ENCODE peak calls at places on chromosomes 1 and 21, in five cellular contexts. Y, D, Q, S and J are unnamed samples.

GRCh38 chr1:201756411-201756810 is 72.5 kb upstream of the IPO9 start:
- DNase-seq in S (no peak), Y (no peak), Q (no peak), D (peak; percentile 70), J (no peak)

GRCh38 chr1:226082959-226083302 is 20.4 kb downstream of the H3-3A start:
- DNase-seq in Y (no peak), S (no peak), D (peak; percentile 56), Q (peak; percentile 76), J (peak; percentile 58)

GRCh38 chr1:211829343-211830054 is 1.1 kb downstream of the LPGAT1 start:
- DNase-seq in Q (peak; percentile 31), D (peak; percentile 17), S (peak; percentile 59), Y (no peak), J (peak; percentile 71)

GRCh38 chr1:72186733-72187307 is 95.5 kb downstream of the NEGR1 start:
- DNase-seq in S (no peak), D (peak; percentile 46), Y (no peak), Q (no peak), J (no peak)

GRCh38 chr1:44812822-44813543 is 4.7 kb downstream of the BTBD19 start:
- DNase-seq in D (no peak), S (peak; percentile 60), Y (no peak), Q (no peak), J (no peak)

GRCh38 chr21:15904389-15904788 is 174.6 kb downstream of the USP25 start:
- DNase-seq in S (no peak), Y (no peak), Q (no peak), D (no peak), J (no peak)

GRCh38 chr21:38955495-38955894 is 149.8 kb downstream of the ETS2 start:
- DNase-seq in D (peak; percentile 42), Q (no peak), S (peak; percentile 65), Y (no peak), J (no peak)

GRCh38 chr21:36700961-36701911 is 2.3 kb downstream of the SIM2 start:
- DNase-seq in Q (peak; percentile 74), Y (no peak), D (no peak), S (no peak), J (peak; percentile 51)

GRCh38 chr1:1779691-1780597 is 1.7 kb upstream of the NADK start:
- DNase-seq in D (peak; percentile 81), Q (peak; percentile 25), Y (no peak), S (peak; percentile 61), J (peak; percentile 91)

GRCh38 chr1:211259596-211260126 is 495 bp downstream of the RCOR3 start:
- DNase-seq in Y (no peak), Q (no peak), D (peak; percentile 68), S (no peak), J (peak; percentile 83)

DNA sequence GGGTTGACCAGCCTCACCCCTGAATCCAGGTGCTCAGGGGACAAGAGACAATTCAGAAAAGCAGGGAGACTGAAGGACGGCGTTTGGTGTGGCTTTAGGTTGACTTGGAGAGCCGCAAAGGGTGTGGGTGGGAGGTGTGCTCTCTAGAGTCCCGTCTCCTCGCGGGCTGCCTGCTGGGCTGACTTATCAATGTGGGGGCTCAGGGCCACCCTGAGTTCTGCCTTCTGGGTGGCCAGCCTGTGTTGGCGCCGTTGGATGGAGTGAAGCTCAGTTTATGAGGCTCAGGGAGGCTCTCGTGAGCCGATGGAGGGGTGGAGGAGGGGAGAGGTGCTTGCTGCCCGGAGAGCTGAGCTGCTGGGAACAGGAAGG is 13.0 kb downstream of the GPR137B start:
- DNase-seq in D (no peak), Q (no peak), S (no peak), Y (no peak), J (no peak)
- H3K4me1 ChIP-seq in D (no peaks in the 10 kb centered on the region), Q (no peaks in the 10 kb centered on the region), S (no peaks in the 10 kb centered on the region), Y (no peaks in the 10 kb centered on the region), J (no peaks in the 10 kb centered on the region)

GRCh38 chr1:21229246-21230000 is 52.7 kb upstream of the EIF4G3 start:
- DNase-seq in S (no peak), Q (no peak), D (peak; percentile 69), Y (no peak), J (no peak)

GRCh38 chr1:21236178-21236577 is 54.1 kb downstream of the ECE1 start:
- DNase-seq in Y (no peak), Q (no peak), D (no peak), S (no peak), J (no peak)

GRCh38 chr1:21234779-21235178 is 55.5 kb downstream of the ECE1 start:
- DNase-seq in S (no peak), D (no peak), Q (no peak), Y (no peak), J (no peak)

GRCh38 chr1:21232044-21232443 is 55.3 kb upstream of the EIF4G3 start:
- DNase-seq in Q (peak; percentile 77), S (no peak), Y (peak; percentile 26), D (peak; percentile 77), J (peak; percentile 73)

DNA sequence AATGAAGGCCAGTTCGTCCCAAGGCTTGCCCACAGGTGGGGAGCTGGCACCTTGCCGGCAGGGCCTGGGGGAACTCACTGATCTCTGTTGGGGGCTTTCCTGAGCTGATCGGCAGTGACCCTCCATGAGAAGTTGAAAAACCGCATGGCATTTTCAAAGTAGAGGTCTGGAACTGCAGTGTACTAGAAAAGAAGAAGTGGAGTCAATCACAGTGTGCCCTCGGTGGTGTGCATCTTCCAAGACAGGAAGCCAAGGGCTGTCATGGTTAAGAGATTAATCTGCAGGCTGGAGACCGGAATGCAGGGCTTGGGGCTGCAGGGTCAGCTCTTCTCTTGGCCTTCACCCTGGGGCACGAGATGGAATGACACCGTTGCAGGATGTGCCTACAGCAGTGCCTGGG is 56.8 kb downstream of the ECE1 start:
- DNase-seq in Q (no peak), D (no peak), Y (no peak), S (no peak), J (no peak)
- H3K9me3 ChIP-seq in Q (no peaks in the 10 kb centered on the region), D (no peaks in the 10 kb centered on the region), Y (no peaks in the 10 kb centered on the region), S (no peaks in the 10 kb centered on the region), J (no peaks in the 10 kb centered on the region)

DNA sequence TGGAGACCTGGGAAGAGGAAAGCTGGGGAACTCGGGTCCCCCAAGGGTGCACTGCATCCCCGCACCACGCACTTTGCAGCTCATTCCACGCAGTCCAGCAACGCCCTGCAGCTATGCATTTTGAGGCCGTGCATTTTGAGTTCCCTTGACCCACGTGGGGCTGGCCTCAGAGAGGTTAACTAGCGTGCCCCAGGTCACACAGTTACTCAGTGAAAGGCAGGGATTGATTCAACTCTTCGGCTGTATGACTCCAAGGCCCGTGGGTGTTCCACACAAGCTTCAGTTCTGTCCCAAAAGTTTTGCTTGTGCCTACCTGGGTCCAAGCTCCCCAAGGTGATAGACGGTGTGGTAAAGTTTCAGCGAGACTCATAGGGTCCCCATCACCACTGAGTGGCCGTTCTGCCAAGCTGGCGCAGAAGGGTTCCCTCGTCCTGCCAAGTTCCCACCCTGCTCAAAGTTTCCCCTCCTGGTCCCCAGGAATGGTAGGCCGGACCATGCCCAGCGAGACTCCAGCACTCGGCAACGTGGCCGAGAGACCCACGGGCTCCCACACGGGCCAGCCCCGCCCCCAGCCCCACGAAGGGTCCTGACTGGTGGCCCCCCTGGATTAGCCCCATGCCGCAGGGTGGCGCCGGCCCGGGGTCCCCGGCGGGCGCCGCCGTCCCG is 611 bp downstream of the HSPG2 start:
- DNase-seq in S (no peak), Q (peak; percentile 39), D (no peak), Y (no peak), J (peak; percentile 35)
- H3K4me1 ChIP-seq in S (peaks cover 70% of the 10 kb centered on the region), Q (peaks cover 61% of the 10 kb centered on the region), D (peaks cover 66% of the 10 kb centered on the region), Y (peaks cover 88% of the 10 kb centered on the region), J (peaks cover 15% of the 10 kb centered on the region)

DNA sequence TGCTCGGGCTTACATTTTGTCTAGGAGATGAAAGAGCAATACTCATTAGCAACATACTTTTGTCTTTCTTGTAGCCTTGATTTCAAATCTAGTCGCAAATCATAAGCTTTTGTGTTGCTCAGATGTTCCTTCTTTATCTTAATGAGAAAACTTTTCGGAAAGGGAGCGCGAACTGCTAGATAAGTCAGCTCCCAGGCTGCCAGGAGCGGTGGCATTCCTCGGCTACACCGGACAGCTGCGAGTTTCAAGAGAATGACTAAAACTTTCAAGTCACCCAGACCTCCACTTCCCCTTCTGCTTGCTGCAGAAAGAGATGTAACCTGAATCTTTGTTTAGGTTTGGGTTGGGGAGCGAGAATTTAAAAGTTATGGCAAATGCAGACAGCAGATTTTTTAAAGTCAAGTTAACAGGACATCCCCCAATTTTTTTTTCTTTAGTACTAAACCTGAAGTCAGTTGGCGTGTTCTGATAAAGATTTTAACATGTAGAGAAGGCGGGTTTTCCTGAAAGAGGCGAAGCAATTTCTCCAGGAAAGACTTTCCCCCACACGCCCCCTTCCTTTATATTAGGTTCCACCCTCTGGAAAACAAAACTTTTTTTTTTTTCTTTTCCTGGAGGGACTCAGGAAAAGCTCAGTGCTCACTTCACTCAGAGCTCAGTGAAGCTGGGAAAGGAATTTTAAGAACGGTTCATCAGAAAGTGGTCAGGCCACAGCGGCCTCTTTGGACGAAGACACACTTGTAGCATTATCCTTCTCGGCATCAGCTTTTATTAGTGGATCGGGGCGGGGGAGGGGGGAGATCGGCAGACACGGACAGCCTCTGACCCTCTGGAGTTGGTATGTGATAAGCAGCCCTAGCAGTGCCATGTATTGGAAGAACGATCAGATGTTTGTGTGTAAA is at the start of gene LHX8:
- DNase-seq in S (no peak), D (no peak), Y (no peak), Q (peak; percentile 80), J (no peak)
- H3K9me3 ChIP-seq in S (no peaks in the 10 kb centered on the region), D (no peaks in the 10 kb centered on the region), Y (no peaks in the 10 kb centered on the region), Q (no peaks in the 10 kb centered on the region), J (no peaks in the 10 kb centered on the region)

GRCh38 chr1:178282949-178283367 is 189.1 kb downstream of the RASAL2 start:
- DNase-seq in D (peak; percentile 81), Q (no peak), Y (peak; percentile 26), S (no peak), J (no peak)

GRCh38 chr1:178278135-178278534 is 184.2 kb downstream of the RASAL2 start:
- DNase-seq in D (no peak), Y (no peak), Q (no peak), S (no peak), J (no peak)

GRCh38 chr1:178283409-178283808 is 189.5 kb downstream of the RASAL2 start:
- DNase-seq in S (no peak), Q (peak; percentile 15), Y (no peak), D (peak; percentile 83), J (no peak)

GRCh38 chr1:178275553-178275952 is 181.6 kb downstream of the RASAL2 start:
- DNase-seq in Q (no peak), D (no peak), S (no peak), Y (no peak), J (no peak)

DNA sequence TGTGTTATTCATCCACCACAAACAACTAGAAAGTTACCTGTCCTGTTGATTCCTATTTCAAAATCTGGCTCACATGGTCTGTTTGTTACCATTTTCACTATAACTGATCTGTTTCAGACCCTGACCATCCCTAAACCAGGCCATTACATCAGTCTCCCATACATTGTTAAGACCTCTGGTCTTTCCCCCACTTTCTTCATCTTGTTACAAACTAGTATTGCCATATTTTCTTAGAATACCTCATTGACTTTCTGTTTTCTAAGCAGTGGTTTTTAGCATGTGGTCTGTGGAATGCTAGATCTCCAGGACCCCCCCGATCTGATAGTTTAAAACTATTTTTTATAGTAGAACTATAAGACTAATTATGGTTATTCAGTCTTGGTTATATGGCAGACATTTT is 185.4 kb downstream of the RASAL2 start:
- DNase-seq in S (no peak), Q (no peak), Y (no peak), D (no peak), J (no peak)
- H3K4me1 ChIP-seq in S (no peaks in the 10 kb centered on the region), Q (peaks cover 26% of the 10 kb centered on the region), Y (peaks cover 4% of the 10 kb centered on the region), D (no peaks in the 10 kb centered on the region), J (peaks cover 15% of the 10 kb centered on the region)

DNA sequence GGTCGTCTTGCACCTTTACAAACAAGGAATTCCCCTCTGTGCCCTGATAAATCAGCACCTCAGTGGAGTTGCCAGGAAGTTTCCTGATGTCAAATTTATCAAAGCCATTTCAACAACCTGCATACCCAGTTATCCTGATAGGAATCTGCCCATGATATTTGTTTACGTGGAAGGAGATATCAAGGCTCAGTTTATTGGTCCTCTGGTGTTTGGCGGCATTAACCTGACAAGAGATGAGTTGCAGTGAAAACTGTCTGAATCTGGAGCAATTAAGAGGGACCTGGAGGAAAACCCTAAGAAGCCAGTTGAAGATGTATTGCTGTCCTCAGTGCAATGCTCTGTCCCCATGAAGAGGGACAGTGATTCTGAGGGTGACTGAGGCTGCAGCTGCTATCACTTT is 38.3 kb downstream of the ZFYVE9 start:
- DNase-seq in Q (no peak), Y (no peak), D (no peak), S (no peak), J (no peak)
- H3K9me3 ChIP-seq in Q (no peaks in the 10 kb centered on the region), Y (no peaks in the 10 kb centered on the region), D (no peaks in the 10 kb centered on the region), S (no peaks in the 10 kb centered on the region), J (no peaks in the 10 kb centered on the region)